ENCODE peak calls at places on chromosome 1, in five cellular contexts. I is fibroblast of lung; H is stimulated activated CD8-positive, alpha-beta memory T cell treated with anti-CD3 and anti-CD28 coated beads, Interleukin-7, amount 100 ng/mL, for 1 hour; W is cardiac fibroblast; S is glutamatergic neuron. G is an unnamed sample.

GRCh38 chr1:243267346-243268283 is 11.8 kb downstream of the SDCCAG8 start:
- DNase-seq in I (no peak), H (no peak), W (peak; percentile 52), S (no peak), G (no peak)

GRCh38 chr1:41805771-41806471 is 112.8 kb downstream of the HIVEP3 start:
- DNase-seq in I (no peak), H (no peak), W (no peak), S (no peak), G (no peak)

GRCh38 chr1:207060596-207060995 is 7.5 kb downstream of the PFKFB2 start:
- DNase-seq in I (no peak), H (no peak), W (no peak), S (no peak), G (no peak)

GRCh38 chr1:57599233-57599994 is 175.6 kb upstream of the DAB1 start:
- DNase-seq in I (peak; percentile 71), H (no peak), W (no peak), S (no peak), G (no peak)

GRCh38 chr1:221494670-221495069 is 247.2 kb downstream of the DUSP10 start:
- DNase-seq in I (peak; percentile 47), H (no peak), W (peak; percentile 58), S (no peak), G (no peak)

GRCh38 chr1:4460651-4461050 is 193.8 kb upstream of the AJAP1 start:
- DNase-seq in I (no peak), H (no peak), W (no peak), S (no peak), G (no peak)

GRCh38 chr1:7401814-7402547 is 369.1 kb upstream of the VAMP3 start:
- DNase-seq in I (peak; percentile 100), H (no peak), W (peak; percentile 96), S (no peak), G (no peak)

GRCh38 chr1:54517536-54517935 is 30.5 kb upstream of the ACOT11 start:
- DNase-seq in I (no peak), H (no peak), W (no peak), S (no peak), G (peak; percentile 28)

GRCh38 chr1:50422946-50423669 is at the start of gene DMRTA2:
- DNase-seq in I (peak; percentile 29), H (no peak), W (no peak), S (peak; percentile 68), G (peak; percentile 61)

GRCh38 chr1:48645883-48646282 is 130.8 kb downstream of the BEND5 start:
- DNase-seq in I (no peak), H (no peak), W (no peak), S (no peak), G (no peak)

GRCh38 chr1:202806845-202807366 is 1.3 kb downstream of the KDM5B start:
- DNase-seq in I (peak; percentile 17), H (no peak), W (peak; percentile 19), S (peak; percentile 71), G (peak; percentile 27)

GRCh38 chr1:115666702-115667101 is 24.9 kb downstream of the VANGL1 start:
- DNase-seq in I (no peak), H (no peak), W (no peak), S (no peak), G (no peak)

GRCh38 chr1:26047278-26047874 is 1.5 kb upstream of the SLC30A2 start:
- DNase-seq in I (no peak), H (no peak), W (no peak), S (no peak), G (no peak)

GRCh38 chr1:5837976-5838653 is 154.1 kb downstream of the NPHP4 start:
- DNase-seq in I (no peak), H (no peak), W (no peak), S (no peak), G (no peak)

GRCh38 chr1:167095368-167095767 is 1.5 kb downstream of the STYXL2 start:
- DNase-seq in I (peak; percentile 74), H (no peak), W (peak; percentile 46), S (no peak), G (no peak)

GRCh38 chr1:155320661-155321576 is at the start of gene RUSC1:
- DNase-seq in I (peak; percentile 58), H (peak; percentile 49), W (peak; percentile 66), S (peak; percentile 96), G (no peak)

GRCh38 chr1:115706774-115707425 is 61.6 kb downstream of the CASQ2 start:
- DNase-seq in I (peak; percentile 69), H (no peak), W (peak; percentile 70), S (no peak), G (peak; percentile 33)

GRCh38 chr1:228792601-228793000 is 57.3 kb downstream of the RHOU start:
- DNase-seq in I (no peak), H (no peak), W (no peak), S (no peak), G (peak; percentile 85)

G was measured in NCI-H524.